ENCODE peak calls at places on chromosomes 7 and 10, in five cellular contexts. G is AG04449, F is tibial artery, B is H9, S is WTC11. P is an unnamed sample.

GRCh38 chr7:152424348-152425108 is 11.3 kb downstream of the KMT2C start:
- DNase-seq in G (no peak), F (no peak), B (no peak), S (no peak), P (no peak)

GRCh38 chr7:142375710-142376313 is 118.0 kb upstream of the PRSS58 start:
- DNase-seq in G (no peak), F (no peak), B (peak), S (peak), P (no peak)

GRCh38 chr7:63117-63480 is 129.3 kb upstream of the FAM20C start:
- DNase-seq in G (no peak), F (no peak), B (no peak), S (no peak), P (no peak)

GRCh38 chr10:89695307-89695706 is 6.1 kb upstream of the KIF20B start:
- DNase-seq in G (no peak), F (no peak), B (no peak), S (no peak), P (no peak)

GRCh38 chr10:8034666-8035640 is 19.5 kb upstream of the GATA3 start:
- DNase-seq in G (no peak), F (no peak), B (no peak), S (no peak), P (no peak)

GRCh38 chr10:93403741-93404354 is 78.3 kb downstream of the MYOF start:
- DNase-seq in G (no peak), F (no peak), B (no peak), S (no peak), P (no peak)

GRCh38 chr7:50303894-50304157 is 690 bp upstream of the IKZF1 start:
- DNase-seq in G (no peak), F (no peak), B (no peak), S (peak), P (no peak)

GRCh38 chr10:19917756-19918478 is 101.7 kb downstream of the PLXDC2 start:
- DNase-seq in G (no peak), F (no peak), B (no peak), S (no peak), P (no peak)

GRCh38 chr7:115230882-115231508 is 309.1 kb downstream of the MDFIC start:
- DNase-seq in G (peak), F (no peak), B (no peak), S (no peak), P (peak)

GRCh38 chr7:100444311-100445278 is 8.3 kb upstream of the PPP1R35 start:
- DNase-seq in G (no peak), F (no peak), B (peak), S (no peak), P (no peak)

GRCh38 chr7:83751217-83751616 is 102.3 kb upstream of the SEMA3E start:
- DNase-seq in G (no peak), F (no peak), B (no peak), S (no peak), P (no peak)

GRCh38 chr7:131173148-131173890 is 154.4 kb upstream of the MKLN1 start:
- DNase-seq in G (no peak), F (no peak), B (no peak), S (no peak), P (no peak)

GRCh38 chr10:119734396-119735332 is 8.8 kb downstream of the INPP5F start:
- DNase-seq in G (no peak), F (no peak), B (no peak), S (no peak), P (no peak)

GRCh38 chr7:90726120-90726519 is 130.0 kb downstream of the CDK14 start:
- DNase-seq in G (no peak), F (no peak), B (no peak), S (no peak), P (no peak)

GRCh38 chr7:13874783-13875182 is 114.7 kb downstream of the ETV1 start:
- DNase-seq in G (no peak), F (no peak), B (no peak), S (no peak), P (no peak)

GRCh38 chr10:133403359-133403758 is 9.4 kb downstream of the MTG1 start:
- DNase-seq in G (no peak), F (no peak), B (no peak), S (no peak), P (no peak)

GRCh38 chr7:84107259-84107658 is 87.3 kb downstream of the SEMA3A start:
- DNase-seq in G (no peak), F (no peak), B (no peak), S (no peak), P (no peak)

GRCh38 chr10:79490400-79491081 is 21.8 kb upstream of the EIF5AL1 start:
- DNase-seq in G (no peak), F (no peak), B (peak), S (no peak), P (no peak)

GRCh38 chr10:58063854-58064480 is 203.7 kb downstream of the IPMK start:
- DNase-seq in G (no peak), F (no peak), B (no peak), S (no peak), P (no peak)

DNA sequence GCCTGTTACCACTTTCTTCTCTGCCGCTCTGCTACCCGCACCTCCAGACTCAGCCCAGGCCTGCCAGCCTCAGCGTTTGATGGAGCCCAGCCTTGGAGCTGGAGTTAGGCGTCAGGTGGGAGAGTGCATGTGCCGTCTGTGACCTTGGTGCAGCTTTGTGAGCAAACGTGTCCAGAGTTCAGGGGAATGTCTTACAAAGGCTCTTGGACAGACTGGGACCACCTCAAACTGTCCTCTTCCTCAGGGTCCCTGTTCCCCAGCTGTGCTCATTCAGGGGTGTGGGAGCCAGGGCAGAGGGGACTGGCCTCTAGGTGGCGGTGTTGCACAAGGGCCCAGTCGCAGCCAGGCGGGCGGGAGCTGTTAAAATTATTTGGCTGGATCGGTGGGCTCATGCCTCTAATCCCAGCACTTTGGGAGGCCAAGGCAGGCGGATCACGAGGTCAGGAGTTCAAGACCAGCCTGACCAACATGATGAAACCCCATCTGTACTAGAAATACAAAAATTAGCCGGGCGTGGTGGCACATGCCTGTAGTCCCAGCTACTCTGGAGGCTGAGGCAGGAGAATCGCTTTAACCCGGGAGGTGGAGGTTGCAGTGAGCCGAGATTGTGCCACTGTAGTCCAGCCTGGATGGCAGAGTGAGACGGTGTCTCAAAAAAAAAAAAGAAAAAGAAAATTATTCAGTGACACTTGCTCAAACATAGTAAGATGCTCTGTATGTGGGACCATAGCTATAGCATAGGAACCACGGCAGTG is 89.2 kb downstream of the ADCY1 start:
- DNase-seq in G (no peak), F (no peak), B (peak), S (peak), P (no peak)
- TF ChIP-seq CTCF in G (peak), F (peak), B (peak), S (peak), P (peak)

GRCh38 chr10:77253665-77254064 is 383.9 kb downstream of the KCNMA1 start:
- DNase-seq in G (no peak), F (no peak), B (no peak), S (no peak), P (no peak)

GRCh38 chr10:77249901-77250459 is 387.6 kb downstream of the KCNMA1 start:
- DNase-seq in G (no peak), F (no peak), B (no peak), S (no peak), P (no peak)

GRCh38 chr10:77253037-77253436 is 384.6 kb downstream of the KCNMA1 start:
- DNase-seq in G (no peak), F (no peak), B (no peak), S (no peak), P (no peak)

GRCh38 chr10:77252380-77252779 is 385.2 kb downstream of the KCNMA1 start:
- DNase-seq in G (no peak), F (no peak), B (no peak), S (no peak), P (no peak)

GRCh38 chr10:77251297-77252013 is 386.2 kb downstream of the KCNMA1 start:
- DNase-seq in G (no peak), F (no peak), B (peak), S (peak), P (no peak)
- TF ChIP-seq CTCF in G (peak), F (peak), B (peak), S (peak), P (peak)

GRCh38 chr7:65749518-65749917 is 123.4 kb upstream of the VKORC1L1 start:
- DNase-seq in G (no peak), F (no peak), B (no peak), S (no peak), P (no peak)

GRCh38 chr7:65746398-65746669 is 126.5 kb upstream of the VKORC1L1 start:
- DNase-seq in G (no peak), F (no peak), B (no peak), S (no peak), P (no peak)

GRCh38 chr7:65749039-65749438 is 123.8 kb upstream of the VKORC1L1 start:
- DNase-seq in G (no peak), F (no peak), B (no peak), S (no peak), P (no peak)

DNA sequence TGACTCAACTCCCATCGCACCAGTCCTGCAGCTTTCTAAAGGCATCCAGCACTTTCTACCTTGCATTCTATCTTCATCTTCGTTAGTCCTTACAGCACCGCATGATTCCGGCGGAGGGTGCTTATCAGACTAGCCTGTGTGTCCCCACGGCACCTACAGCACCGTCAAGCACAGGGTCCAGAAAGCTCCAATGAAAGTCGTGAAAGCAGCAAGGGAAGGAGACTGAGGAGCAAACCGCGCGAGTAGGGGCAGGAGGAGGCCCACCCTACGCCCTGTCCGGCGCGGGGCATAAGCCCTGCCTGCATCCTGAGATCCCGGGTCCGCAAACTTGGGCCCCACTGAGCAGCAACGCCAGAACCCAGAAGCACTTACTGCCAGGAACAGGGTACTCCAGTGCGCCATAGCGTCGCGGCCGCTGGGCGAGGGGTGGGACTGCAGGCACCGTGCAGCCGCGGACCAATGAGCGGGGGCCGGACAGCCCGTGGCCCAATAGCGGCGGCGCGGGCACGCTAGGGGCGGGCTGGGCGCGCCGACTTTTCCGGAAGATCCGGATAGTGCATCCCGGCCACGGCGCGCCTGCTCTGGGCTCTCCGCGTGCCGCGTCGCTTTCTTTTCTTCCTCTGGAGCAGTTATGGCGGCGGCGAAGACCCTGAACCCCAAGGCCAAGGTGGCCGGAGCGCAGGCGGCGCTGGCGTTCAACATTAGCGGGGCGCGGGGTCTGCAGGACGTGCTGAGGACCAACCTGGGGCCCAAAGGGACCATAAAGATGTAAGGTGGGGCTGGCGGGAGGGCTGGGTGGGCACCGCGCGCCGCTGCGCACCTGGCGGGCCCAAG is 122.1 kb upstream of the VKORC1L1 start:
- DNase-seq in G (no peak), F (peak), B (peak), S (peak), P (peak)
- TF ChIP-seq CTCF in G (no peak), F (peak), B (no peak), S (no peak), P (no peak)

GRCh38 chr7:107643407-107643806 is 17.2 kb upstream of the SLC26A4 start:
- DNase-seq in G (peak), F (no peak), B (no peak), S (no peak), P (no peak)
- TF ChIP-seq CTCF in G (peak), F (no peak), B (peak), S (no peak), P (peak)

GRCh38 chr10:47141349-47141748 is 158.6 kb upstream of the GDF10 start:
- DNase-seq in G (no peak), F (no peak), B (no peak), S (no peak), P (no peak)
- TF ChIP-seq CTCF in G (no peak), F (no peak), B (no peak), S (no peak), P (no peak)

GRCh38 chr7:71754828-71755227 is 622.9 kb downstream of the GALNT17 start:
- DNase-seq in G (no peak), F (no peak), B (no peak), S (no peak), P (no peak)

GRCh38 chr7:71750290-71750689 is 618.3 kb downstream of the GALNT17 start:
- DNase-seq in G (no peak), F (no peak), B (no peak), S (no peak), P (no peak)

GRCh38 chr7:71753236-71753635 is 621.3 kb downstream of the GALNT17 start:
- DNase-seq in G (no peak), F (no peak), B (no peak), S (no peak), P (no peak)

GRCh38 chr7:71753959-71754652 is 622.2 kb downstream of the GALNT17 start:
- DNase-seq in G (no peak), F (no peak), B (no peak), S (no peak), P (no peak)

DNA sequence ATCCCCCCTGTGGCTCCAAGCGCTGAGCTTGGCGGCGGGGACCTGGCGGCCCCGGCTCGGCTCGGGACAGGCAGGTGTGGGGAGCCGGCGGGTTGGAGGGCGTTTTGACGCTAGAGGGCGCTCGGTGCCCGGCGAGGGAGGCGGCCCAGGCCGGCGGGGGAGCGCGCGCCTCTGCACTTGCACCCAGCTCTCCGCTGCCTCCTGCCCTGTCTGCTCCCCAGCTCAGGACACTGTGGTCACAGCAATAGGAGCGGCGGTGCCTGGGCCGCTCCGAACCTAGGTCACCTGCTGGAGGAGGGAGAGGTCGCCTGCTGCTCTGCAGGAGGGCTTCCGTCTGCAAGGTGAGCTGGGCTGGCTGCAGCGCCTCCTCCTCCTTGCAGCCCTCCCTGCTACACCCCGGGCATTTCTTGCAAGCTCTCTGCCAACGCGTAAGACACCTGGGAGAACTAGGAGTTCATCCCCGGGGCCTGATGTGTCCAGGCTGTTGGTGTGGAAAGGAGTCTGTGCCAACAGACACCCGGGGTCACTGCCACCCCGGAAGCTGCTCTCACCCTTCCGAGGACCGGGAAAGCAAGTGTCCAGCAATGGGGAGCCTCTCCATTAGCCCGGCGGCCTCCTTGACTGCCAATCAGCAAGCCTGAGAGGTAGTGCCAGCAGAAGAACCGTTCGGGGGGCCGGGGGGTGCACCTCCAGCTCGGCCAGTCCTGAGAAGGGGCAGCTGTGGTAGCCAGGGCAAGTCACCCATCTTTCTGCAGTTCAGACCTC is 620.4 kb downstream of the GALNT17 start:
- DNase-seq in G (no peak), F (no peak), B (peak), S (peak), P (no peak)
- TF ChIP-seq CTCF in G (peak), F (peak), B (peak), S (peak), P (peak)

GRCh38 chr7:44348300-44348699 is 22.9 kb upstream of the CAMK2B start:
- DNase-seq in G (no peak), F (no peak), B (peak), S (peak), P (no peak)
- TF ChIP-seq CTCF in G (peak), F (no peak), B (peak), S (peak), P (peak)

DNA sequence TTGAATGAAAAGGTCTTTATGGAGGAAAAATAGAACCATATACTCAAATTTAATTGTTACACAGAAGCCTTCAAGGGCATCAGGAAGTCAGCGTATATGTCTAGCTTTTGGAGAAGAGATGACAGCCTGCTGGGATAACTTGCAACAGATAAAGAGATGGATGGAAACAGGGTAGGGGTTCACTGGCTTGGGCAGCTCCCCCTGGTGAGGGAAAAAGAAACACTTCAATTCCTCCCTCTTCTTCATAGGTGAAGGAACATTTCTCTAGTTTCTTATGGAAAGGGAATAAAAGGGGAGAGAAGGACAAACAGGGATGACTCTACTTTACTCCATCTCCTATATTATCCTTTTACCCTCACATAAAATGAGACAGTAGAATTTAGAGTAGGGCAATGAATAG is 635.7 kb downstream of the PHTF2 start:
- DNase-seq in G (no peak), F (no peak), B (no peak), S (peak), P (no peak)
- TF ChIP-seq CTCF in G (no peak), F (no peak), B (peak), S (peak), P (no peak)

P was measured in AG09319.